ENCODE peak calls at places on chromosomes 6 and 20, in eight cellular contexts. N is T-helper 2 cell, G is fibroblast of gingiva, K is Right ventricle myocardium inferior, Q is amniotic stem cell, T is NCI-H774, W is stomach, A is amygdala. R is an unnamed sample.

GRCh38 chr6:138162947-138163569 is 1.3 kb downstream of the ARFGEF3 start:
- DNase-seq in T (no peak), A (no peak), W (no peak), N (no peak), G (no peak), Q (no peak), K (no peak), R (no peak)

GRCh38 chr6:43378631-43379030 is 9.2 kb upstream of the ZNF318 start:
- DNase-seq in T (no peak), K (no peak), Q (no peak), N (no peak), A (no peak), G (no peak), W (no peak), R (no peak)

GRCh38 chr20:52231230-52231746 is 39.7 kb upstream of the ZFP64 start:
- DNase-seq in N (no peak), A (no peak), G (no peak), W (no peak), Q (no peak), K (no peak), T (no peak), R (no peak)

GRCh38 chr6:151254451-151255081 is 14.8 kb downstream of the AKAP12 start:
- DNase-seq in W (no peak), N (no peak), A (no peak), K (no peak), T (no peak), G (peak), Q (no peak), R (no peak)

GRCh38 chr6:107793193-107793592 is 30.9 kb downstream of the SCML4 start:
- DNase-seq in Q (no peak), K (no peak), W (no peak), T (peak), G (no peak), N (no peak), A (no peak), R (no peak)

GRCh38 chr6:56913276-56914138 is 41.4 kb upstream of the BEND6 start:
- DNase-seq in Q (no peak), G (peak), A (no peak), T (no peak), K (no peak), W (no peak), N (no peak), R (no peak)

GRCh38 chr6:144644776-144645175 is 359.6 kb downstream of the UTRN start:
- DNase-seq in A (no peak), N (no peak), W (no peak), Q (no peak), G (no peak), K (no peak), T (no peak), R (no peak)

GRCh38 chr6:18214003-18214402 is 50.3 kb downstream of the DEK start:
- DNase-seq in A (no peak), G (no peak), N (no peak), T (no peak), Q (no peak), K (no peak), W (no peak), R (no peak)

GRCh38 chr6:149464411-149464810 is 20.4 kb downstream of the ZC3H12D start:
- DNase-seq in Q (no peak), N (no peak), T (no peak), A (no peak), W (no peak), G (no peak), K (no peak), R (no peak)

GRCh38 chr20:59908855-59909254 is 24.6 kb downstream of the SYCP2 start:
- DNase-seq in K (no peak), W (no peak), N (no peak), G (no peak), T (no peak), Q (no peak), A (no peak), R (no peak)

GRCh38 chr6:88629838-88630462 is 333.5 kb downstream of the RNGTT start:
- DNase-seq in G (no peak), T (no peak), K (no peak), Q (no peak), W (no peak), N (no peak), A (no peak), R (no peak)

GRCh38 chr20:38226553-38226952 is 34.0 kb downstream of the KIAA1755 start:
- DNase-seq in T (no peak), W (no peak), Q (no peak), N (no peak), A (no peak), K (no peak), G (no peak), R (no peak)